ENCODE peak calls at places on chromosomes 11 and 22, in seven cellular contexts. E is uterus; I is colonic mucosa; B is neural progenitor cell; W is CD4-positive, alpha-beta memory T cell; T is naive thymus-derived CD4-positive, alpha-beta T cell; N is neuronal stem cell. A is an unnamed sample.

GRCh38 chr11:112156594-112157273 is 7.2 kb downstream of the IL18 start:
- DNase-seq in E (no peak), I (no peak), B (no peak), W (no peak), T (no peak), N (no peak), A (no peak)

GRCh38 chr11:111185259-111185658 is 60.3 kb upstream of the POU2AF2 start:
- DNase-seq in E (no peak), I (no peak), B (no peak), W (no peak), T (no peak), N (no peak), A (no peak)

GRCh38 chr22:50622723-50623327 is 5.1 kb downstream of the ARSA start:
- DNase-seq in E (no peak), I (peak; percentile 91), B (no peak), W (no peak), T (no peak), N (no peak), A (no peak)

GRCh38 chr22:46044718-46045458 is 67.9 kb upstream of the WNT7B start:
- DNase-seq in E (peak; percentile 43), I (no peak), B (peak; percentile 41), W (no peak), T (no peak), N (no peak), A (no peak)

GRCh38 chr22:45948081-45948648 is 28.8 kb downstream of the WNT7B start:
- DNase-seq in E (no peak), I (no peak), B (no peak), W (no peak), T (no peak), N (no peak), A (no peak)

GRCh38 chr11:16011396-16011795 is 344.9 kb downstream of the SOX6 start:
- DNase-seq in E (no peak), I (no peak), B (no peak), W (no peak), T (no peak), N (no peak), A (no peak)

GRCh38 chr11:63720611-63721010 is 39.3 kb downstream of the RTN3 start:
- DNase-seq in E (no peak), I (no peak), B (no peak), W (no peak), T (no peak), N (no peak), A (no peak)

GRCh38 chr11:126521196-126521595 is 165.7 kb downstream of the ST3GAL4 start:
- DNase-seq in E (no peak), I (no peak), B (no peak), W (no peak), T (no peak), N (no peak), A (no peak)

GRCh38 chr22:32544953-32545558 is 70.4 kb downstream of the FBXO7 start:
- DNase-seq in E (no peak), I (no peak), B (no peak), W (no peak), T (no peak), N (no peak), A (no peak)

GRCh38 chr11:73359930-73360742 is 16.1 kb upstream of the RELT start:
- DNase-seq in E (no peak), I (no peak), B (peak; percentile 62), W (no peak), T (peak; percentile 31), N (no peak), A (peak; percentile 71)

GRCh38 chr11:8873966-8874365 is 37.0 kb upstream of the AKIP1 start:
- DNase-seq in E (no peak), I (no peak), B (no peak), W (no peak), T (no peak), N (no peak), A (no peak)

GRCh38 chr11:33936745-33937612 is 45.1 kb upstream of the LMO2 start:
- DNase-seq in E (peak; percentile 67), I (peak; percentile 30), B (no peak), W (no peak), T (no peak), N (no peak), A (no peak)

GRCh38 chr22:44338906-44339305 is 26.2 kb upstream of the SHISAL1 start:
- DNase-seq in E (no peak), I (no peak), B (no peak), W (no peak), T (no peak), N (no peak), A (no peak)

DNA sequence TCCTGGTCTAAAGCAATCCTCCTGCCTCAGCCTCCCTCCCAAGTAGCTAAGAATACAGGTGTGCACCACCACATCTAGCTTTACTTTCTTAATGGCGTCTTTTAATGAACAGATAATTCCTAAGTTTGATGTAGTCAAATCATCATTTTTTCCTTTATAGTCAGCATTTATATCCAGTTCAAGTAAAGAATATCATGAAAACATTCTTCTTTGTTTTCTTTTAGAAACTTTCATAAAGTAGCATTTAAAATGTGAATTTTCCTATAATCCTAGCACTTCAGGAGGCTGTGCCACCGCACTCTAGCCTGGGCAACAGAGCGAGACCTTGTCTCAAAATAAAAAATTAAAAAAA is 61.6 kb downstream of the RBFOX2 start:
- DNase-seq in E (no peak), I (no peak), B (no peak), W (no peak), T (no peak), N (no peak), A (no peak)
- H3K27ac ChIP-seq in E (peak overlapping the region; percentile 93), I (no peak overlapping the region), B (no peak overlapping the region), W (no peak overlapping the region), T (no peak overlapping the region), N (no peak overlapping the region), A (no peak overlapping the region)

GRCh38 chr11:101442936-101443521 is 140.8 kb downstream of the TRPC6 start:
- DNase-seq in E (no peak), I (no peak), B (no peak), W (no peak), T (no peak), N (no peak), A (no peak)
- H3K4me1 ChIP-seq in E (no peaks in the 10 kb centered on the region), I (no peaks in the 10 kb centered on the region), B (peaks cover 19% of the 10 kb centered on the region), W (no peaks in the 10 kb centered on the region), T (no peaks in the 10 kb centered on the region), N (no peaks in the 10 kb centered on the region), A (no peaks in the 10 kb centered on the region)

GRCh38 chr22:33780761-33781160 is 139.5 kb downstream of the LARGE1 start:
- DNase-seq in E (no peak), I (no peak), B (no peak), W (no peak), T (no peak), N (no peak), A (no peak)

GRCh38 chr22:33781396-33781795 is 138.9 kb downstream of the LARGE1 start:
- DNase-seq in E (no peak), I (no peak), B (no peak), W (no peak), T (no peak), N (no peak), A (no peak)

GRCh38 chr22:33776491-33776890 is 143.8 kb downstream of the LARGE1 start:
- DNase-seq in E (no peak), I (no peak), B (no peak), W (no peak), T (no peak), N (no peak), A (no peak)

DNA sequence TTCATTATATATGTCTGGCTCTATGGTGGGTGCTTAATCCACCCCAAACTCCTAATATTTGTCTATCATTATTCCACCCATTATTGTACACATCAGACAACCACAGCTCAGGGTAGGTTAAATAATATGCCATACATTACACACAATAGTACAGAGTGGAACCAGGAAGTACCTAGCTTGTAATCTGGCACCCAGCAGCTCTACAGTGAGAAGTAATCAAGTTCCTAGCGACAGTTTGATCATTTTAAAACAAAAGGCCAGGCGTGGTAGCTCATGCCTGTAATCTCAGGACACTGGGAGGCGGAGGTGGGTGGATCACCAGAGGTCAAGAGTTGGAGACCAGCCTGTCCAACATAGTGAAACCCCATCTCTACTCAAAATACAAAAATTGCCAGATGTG is 141.0 kb downstream of the LARGE1 start:
- DNase-seq in E (no peak), I (peak; percentile 25), B (no peak), W (no peak), T (no peak), N (no peak), A (no peak)
- H3K27ac ChIP-seq in E (no peak overlapping the region), I (no peak overlapping the region), B (no peak overlapping the region), W (no peak overlapping the region), T (no peak overlapping the region), N (no peak overlapping the region), A (no peak overlapping the region)

DNA sequence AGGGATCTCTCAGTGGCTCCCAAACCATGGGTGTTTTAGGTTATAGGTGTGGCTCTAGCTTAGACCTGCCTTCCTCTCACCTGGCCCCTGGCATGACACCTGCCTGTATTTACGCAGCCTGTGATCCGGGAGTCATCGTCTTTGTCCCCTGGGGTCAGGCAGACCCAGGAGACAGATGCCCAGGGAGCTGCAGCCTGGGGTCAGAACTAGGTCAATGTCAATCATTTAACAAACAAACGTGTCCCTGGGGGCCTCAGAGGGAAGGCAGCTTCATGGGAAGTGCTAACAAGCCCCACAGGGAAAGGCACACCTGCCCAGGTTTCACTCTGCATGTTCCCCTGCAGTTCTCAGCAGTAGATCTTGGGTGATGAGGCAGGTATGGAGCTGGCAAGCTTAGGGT is 12.0 kb downstream of the BACE1-AS start:
- DNase-seq in E (no peak), I (no peak), B (no peak), W (no peak), T (no peak), N (no peak), A (no peak)
- H3K4me1 ChIP-seq in E (no peaks in the 10 kb centered on the region), I (no peaks in the 10 kb centered on the region), B (peaks cover 22% of the 10 kb centered on the region), W (no peaks in the 10 kb centered on the region), T (no peaks in the 10 kb centered on the region), N (peaks cover 20% of the 10 kb centered on the region), A (no peaks in the 10 kb centered on the region)

GRCh38 chr11:77522215-77522614 is 48.3 kb upstream of the PAK1 start:
- DNase-seq in E (no peak), I (no peak), B (no peak), W (no peak), T (no peak), N (no peak), A (no peak)

GRCh38 chr11:77524539-77524938 is 50.6 kb upstream of the PAK1 start:
- DNase-seq in E (no peak), I (no peak), B (no peak), W (no peak), T (no peak), N (no peak), A (no peak)

GRCh38 chr11:77519847-77520246 is 46.0 kb upstream of the PAK1 start:
- DNase-seq in E (no peak), I (no peak), B (no peak), W (no peak), T (no peak), N (no peak), A (no peak)

GRCh38 chr11:77525455-77526091 is 51.7 kb upstream of the PAK1 start:
- DNase-seq in E (no peak), I (no peak), B (no peak), W (no peak), T (no peak), N (no peak), A (peak; percentile 15)

GRCh38 chr11:77523712-77524111 is 49.8 kb upstream of the PAK1 start:
- DNase-seq in E (no peak), I (no peak), B (no peak), W (no peak), T (no peak), N (no peak), A (no peak)
- H3K27ac ChIP-seq in E (no peak overlapping the region), I (no peak overlapping the region), B (no peak overlapping the region), W (no peak overlapping the region), T (no peak overlapping the region), N (no peak overlapping the region), A (no peak overlapping the region)

GRCh38 chr11:65781152-65781961 is 581 bp upstream of the AP5B1 start:
- DNase-seq in E (no peak), I (peak; percentile 36), B (peak; percentile 84), W (no peak), T (no peak), N (peak; percentile 63), A (no peak)
- H3K4me1 ChIP-seq in E (no peaks in the 10 kb centered on the region), I (peaks cover 12% of the 10 kb centered on the region), B (peaks cover 8% of the 10 kb centered on the region), W (peaks cover 31% of the 10 kb centered on the region), T (peaks cover 23% of the 10 kb centered on the region), N (peaks cover 9% of the 10 kb centered on the region), A (no peaks in the 10 kb centered on the region)